ENCODE peak calls at places on chromosomes 1 and 21, in four cellular contexts. L, G, E and C are unnamed samples.

GRCh38 chr1:118504231-118504644 is 319.2 kb upstream of the SPAG17 start:
- DNase-seq in L (no peak), G (no peak), E (no peak), C (no peak)

GRCh38 chr1:55869050-55869449 is 653.9 kb upstream of the USP24 start:
- DNase-seq in L (no peak), G (no peak), E (no peak), C (no peak)

GRCh38 chr1:174892016-174892415 is 107.7 kb upstream of the CACYBP start:
- DNase-seq in L (no peak), G (no peak), E (no peak), C (no peak)

GRCh38 chr1:220695426-220695825 is 5.3 kb downstream of the C1orf115 start:
- DNase-seq in L (no peak), G (no peak), E (no peak), C (no peak)

GRCh38 chr1:119364640-119365039 is 3.9 kb upstream of the HAO2 start:
- DNase-seq in L (no peak), G (no peak), E (no peak), C (peak; percentile 13)

GRCh38 chr1:232622981-232623380 is 7.0 kb downstream of the SIPA1L2 start:
- DNase-seq in L (no peak), G (no peak), E (no peak), C (no peak)

GRCh38 chr1:162009501-162010174 is 14.0 kb downstream of the OLFML2B start:
- DNase-seq in L (no peak), G (no peak), E (no peak), C (no peak)

GRCh38 chr1:49397086-49397485 is 620.4 kb upstream of the BEND5 start:
- DNase-seq in L (no peak), G (no peak), E (no peak), C (no peak)

GRCh38 chr1:211935448-211935970 is 99.8 kb downstream of the INTS7 start:
- DNase-seq in L (no peak), G (no peak), E (no peak), C (no peak)

GRCh38 chr1:245480393-245481120 is 325.8 kb downstream of the KIF26B start:
- DNase-seq in L (no peak), G (no peak), E (no peak), C (no peak)

GRCh38 chr1:224223819-224224714 is 41.0 kb downstream of the DEGS1 start:
- DNase-seq in L (no peak), G (no peak), E (peak; percentile 8), C (no peak)

GRCh38 chr1:202860744-202861419 is 28.1 kb downstream of the RABIF start:
- DNase-seq in L (peak; percentile 38), G (peak; percentile 80), E (no peak), C (no peak)

GRCh38 chr1:54498383-54499096 is 49.5 kb upstream of the ACOT11 start:
- DNase-seq in L (no peak), G (no peak), E (no peak), C (no peak)

GRCh38 chr1:222095606-222096475 is 354.0 kb upstream of the DUSP10 start:
- DNase-seq in L (peak; percentile 31), G (no peak), E (peak; percentile 32), C (no peak)

GRCh38 chr1:73832276-73832825 is 365.6 kb downstream of the LRRIQ3 start:
- DNase-seq in L (no peak), G (no peak), E (no peak), C (no peak)

GRCh38 chr1:164583196-164583595 is 24.2 kb downstream of the PBX1 start:
- DNase-seq in L (no peak), G (no peak), E (no peak), C (no peak)

GRCh38 chr21:34857874-34858273 is 189.1 kb downstream of the CLIC6 start:
- DNase-seq in L (no peak), G (no peak), E (no peak), C (peak; percentile 31)

GRCh38 chr1:45660336-45660735 is 26.0 kb downstream of the GPBP1L1 start:
- DNase-seq in L (no peak), G (no peak), E (no peak), C (no peak)

GRCh38 chr1:226810681-226811080 is 59.7 kb upstream of the PSEN2 start:
- DNase-seq in L (no peak), G (no peak), E (no peak), C (no peak)

GRCh38 chr1:40318476-40318875 is 1.4 kb upstream of the COL9A2 start:
- DNase-seq in L (no peak), G (no peak), E (no peak), C (no peak)

DNA sequence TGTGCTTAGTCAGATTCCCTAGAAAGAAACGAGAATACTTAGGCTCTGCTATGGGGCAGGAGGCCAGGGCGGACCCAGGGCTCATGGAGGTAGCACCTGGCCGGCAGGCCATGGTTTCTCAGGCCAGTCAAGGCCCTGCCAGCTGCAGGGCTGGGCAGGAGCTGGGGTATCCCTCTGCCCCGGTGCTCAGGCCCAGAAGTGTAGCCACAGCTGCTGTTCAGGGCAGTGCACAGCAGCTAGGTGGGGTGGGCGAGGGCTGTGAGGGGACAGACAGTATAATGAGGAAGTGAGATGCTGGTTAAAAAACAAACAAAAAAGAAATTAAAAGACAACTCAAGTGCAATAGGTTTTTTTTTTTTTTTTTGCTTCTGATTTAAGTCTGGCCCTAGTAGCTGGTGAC is 34.0 kb upstream of the EDN2 start:
- DNase-seq in L (no peak), G (no peak), E (no peak), C (no peak)
- H3K27ac ChIP-seq in L (no peak overlapping the region), G (no peak overlapping the region), E (no peak overlapping the region), C (no peak overlapping the region)

GRCh38 chr1:16220101-16220500 is 7.6 kb upstream of the ARHGEF19 start:
- DNase-seq in L (no peak), G (no peak), E (no peak), C (no peak)

GRCh38 chr1:16218674-16219071 is 6.2 kb upstream of the ARHGEF19 start:
- DNase-seq in L (no peak), G (no peak), E (no peak), C (no peak)

GRCh38 chr1:16215882-16216753 is 3.7 kb upstream of the ARHGEF19 start:
- DNase-seq in L (peak; percentile 90), G (peak; percentile 90), E (no peak), C (no peak)

GRCh38 chr1:16218014-16218673 is 5.7 kb upstream of the ARHGEF19 start:
- DNase-seq in L (no peak), G (peak; percentile 84), E (no peak), C (no peak)

GRCh38 chr1:16217061-16217785 is 4.8 kb upstream of the ARHGEF19 start:
- DNase-seq in L (peak; percentile 96), G (peak; percentile 99), E (no peak), C (no peak)
- TF ChIP-seq POLR2AphosphoS5 in L (peak; percentile 56), G (peak; percentile 84), E (no peak), C (peak; percentile 21)

DNA sequence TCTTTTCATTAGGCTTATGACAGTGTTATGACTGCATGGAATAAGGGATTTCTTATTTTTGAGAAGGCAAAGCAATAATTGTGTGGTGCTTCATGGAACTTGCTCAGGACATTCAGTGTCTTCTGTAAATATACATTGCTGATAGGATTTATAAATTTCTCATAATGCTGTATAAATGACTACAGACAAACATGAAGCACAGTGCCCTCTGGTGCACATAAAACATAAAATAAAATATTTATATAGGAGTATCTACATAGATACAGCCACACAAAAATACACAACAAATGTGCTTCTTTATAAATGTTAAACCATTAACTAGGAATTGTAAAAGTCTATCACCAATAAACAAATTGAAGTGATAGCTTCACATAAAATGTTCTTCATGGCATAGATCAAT is 24.1 kb downstream of the BRINP3 start:
- DNase-seq in L (no peak), G (no peak), E (no peak), C (no peak)
- TF ChIP-seq CTCF in L (no peak), G (no peak), E (peak; percentile 28), C (no peak)

GRCh38 chr1:237287876-237288517 is 246.0 kb downstream of the RYR2 start:
- DNase-seq in L (no peak), G (no peak), E (no peak), C (no peak)
- H3K27ac ChIP-seq in L (no peak overlapping the region), G (no peak overlapping the region), E (no peak overlapping the region), C (no peak overlapping the region)

DNA sequence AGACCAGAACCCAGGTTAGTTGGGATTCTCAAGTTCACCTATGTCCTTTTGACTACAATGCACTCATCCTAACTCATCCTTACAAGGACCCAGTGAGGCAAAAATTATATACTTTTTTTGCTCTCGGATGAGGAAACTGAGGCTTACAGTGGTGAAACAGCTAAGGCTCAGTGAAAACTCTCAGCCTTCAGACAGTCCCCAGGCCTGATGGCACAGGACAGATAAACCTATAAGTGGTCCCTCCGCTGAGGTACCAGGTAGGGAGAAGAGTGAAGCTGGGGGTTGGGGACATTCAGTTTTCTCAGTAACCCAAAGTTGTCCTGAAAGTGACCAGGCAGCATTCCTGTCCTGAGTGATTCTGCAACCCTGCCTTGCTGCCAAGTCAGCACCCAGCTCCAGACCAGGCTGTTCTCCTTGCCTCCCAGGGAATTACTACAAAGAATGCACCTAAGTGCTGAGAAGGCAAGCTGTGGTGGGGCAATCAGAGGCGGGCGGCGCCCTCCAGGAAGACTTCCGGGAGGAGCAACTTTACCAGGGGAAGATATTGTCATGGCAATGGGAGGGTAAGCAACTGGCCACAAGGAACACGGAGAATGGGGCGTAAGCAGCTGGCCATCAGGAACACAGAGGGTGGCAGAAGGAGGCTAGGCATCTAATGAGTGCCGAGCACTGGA is 4.6 kb downstream of the TENT5B start:
- DNase-seq in L (no peak), G (no peak), E (no peak), C (no peak)
- TF ChIP-seq POLR2AphosphoS5 in L (no peak), G (no peak), E (no peak), C (peak; percentile 55)

GRCh38 chr1:1058921-1059493 is 15.1 kb downstream of the RNF223 start:
- DNase-seq in L (no peak), G (peak; percentile 85), E (no peak), C (no peak)
- TF ChIP-seq CTCF in L (no peak), G (no peak), E (peak; percentile 92), C (no peak)

DNA sequence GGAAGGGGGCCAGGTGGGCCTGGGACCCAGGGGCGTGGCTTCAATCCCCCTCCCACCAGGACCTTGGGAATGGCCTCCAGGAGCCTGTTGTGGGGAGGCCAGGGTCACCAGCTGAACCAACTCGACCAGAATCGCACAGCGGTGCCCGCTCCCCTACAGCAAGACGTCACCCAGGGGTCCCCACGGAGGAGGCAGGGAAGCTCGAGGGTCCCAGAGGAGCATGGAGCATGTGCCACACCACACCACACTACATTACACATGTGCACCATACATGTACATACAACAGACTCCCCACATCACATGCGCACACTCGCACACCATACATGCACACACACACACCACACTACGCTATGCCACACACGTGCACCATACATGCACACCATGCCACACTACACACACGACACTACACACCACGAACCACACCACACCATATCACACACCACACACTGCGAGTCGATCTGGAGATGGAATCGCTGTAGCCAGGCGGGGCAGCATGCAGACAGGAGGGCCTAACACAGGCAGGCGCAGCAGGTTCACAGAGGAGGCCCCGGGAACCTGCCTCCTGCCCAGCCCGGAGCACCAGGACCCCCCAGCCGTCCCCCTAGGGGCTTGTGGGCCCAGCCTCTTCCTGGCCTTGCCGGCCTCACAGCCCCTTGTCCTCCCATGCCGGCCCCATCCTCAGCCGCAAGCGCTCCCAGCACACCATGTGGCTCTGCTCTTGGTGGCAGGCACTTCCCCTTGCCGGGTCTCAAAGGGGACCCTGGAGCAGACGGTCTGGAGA is 596 bp downstream of the ITGB2 start:
- DNase-seq in L (no peak), G (peak; percentile 86), E (no peak), C (no peak)
- H3K27ac ChIP-seq in L (no peak overlapping the region), G (peak overlapping the region; percentile 95), E (no peak overlapping the region), C (no peak overlapping the region)